ENCODE peak calls at places on chromosome 21, in ten cellular contexts. M is heart left ventricle, I is AG08395, E is T1000, P is activated T-cell treated with anti-CD3 and anti-CD28 coated beads for 1 hour, V is WTC11, X is fibroblast of the aortic adventitia, H is NCI-H1694 treated with DMSO at 0.1 percent for 48 hours, J is NCI-H2107, T is A172. A is an unnamed sample.

GRCh38 chr21:29449306-29449940 is 150.7 kb downstream of the BACH1 start:
- DNase-seq in T (no peak), J (no peak), P (no peak), I (no peak), H (no peak), V (no peak), M (no peak), X (no peak), E (no peak), A (no peak)

GRCh38 chr21:31917108-31917507 is 44.3 kb downstream of the HUNK start:
- DNase-seq in V (no peak), J (no peak), I (no peak), X (no peak), E (no peak), P (no peak), H (no peak), M (no peak), T (no peak), A (no peak)

GRCh38 chr21:34598931-34599400 is 15.9 kb downstream of the RCAN1 start:
- DNase-seq in E (peak), P (no peak), H (no peak), V (no peak), X (no peak), I (no peak), T (peak), J (no peak), M (no peak), A (no peak)

GRCh38 chr21:44891631-44892031 is 18.1 kb upstream of the PTTG1IP start:
- DNase-seq in E (no peak), J (no peak), I (no peak), H (no peak), P (no peak), V (no peak), T (no peak), M (peak), X (no peak), A (no peak)

GRCh38 chr21:17931080-17931479 is 111.9 kb upstream of the C21orf91 start:
- DNase-seq in I (no peak), T (peak), J (no peak), M (no peak), E (no peak), X (no peak), H (peak), P (no peak), V (no peak), A (no peak)

GRCh38 chr21:43634618-43635017 is 24.7 kb downstream of the HSF2BP start:
- DNase-seq in E (no peak), P (no peak), I (peak), M (no peak), H (no peak), J (no peak), X (no peak), T (peak), V (no peak), A (no peak)

GRCh38 chr21:46021978-46022544 is 40.5 kb downstream of the COL6A1 start:
- DNase-seq in J (no peak), H (no peak), T (no peak), X (peak), P (no peak), V (no peak), I (peak), E (no peak), M (peak), A (no peak)

GRCh38 chr21:22056904-22057303 is 1058.7 kb downstream of the NCAM2 start:
- DNase-seq in E (no peak), J (no peak), V (no peak), M (no peak), P (no peak), T (no peak), H (no peak), X (no peak), I (no peak), A (no peak)

GRCh38 chr21:36945496-36946138 is 20.9 kb downstream of the HLCS start:
- DNase-seq in P (no peak), V (no peak), J (no peak), M (no peak), H (no peak), I (no peak), E (no peak), T (no peak), X (peak), A (no peak)

GRCh38 chr21:36306872-36307534 is 13.0 kb upstream of the MORC3 start:
- DNase-seq in V (no peak), X (no peak), M (no peak), J (no peak), H (no peak), I (no peak), P (no peak), T (no peak), E (no peak), A (no peak)

GRCh38 chr21:36881223-36881622 is 85.2 kb downstream of the HLCS start:
- DNase-seq in H (no peak), P (no peak), I (no peak), E (no peak), X (no peak), T (no peak), J (no peak), M (no peak), V (no peak), A (no peak)

GRCh38 chr21:44758141-44758561 is 43.5 kb downstream of the UBE2G2 start:
- DNase-seq in I (no peak), X (no peak), E (no peak), T (no peak), M (no peak), P (no peak), V (peak), J (no peak), H (no peak), A (no peak)

GRCh38 chr21:27526451-27526850 is 559.6 kb upstream of the ADAMTS5 start:
- DNase-seq in P (no peak), E (no peak), T (no peak), X (peak), M (peak), I (no peak), H (no peak), V (no peak), J (no peak), A (no peak)

GRCh38 chr21:31879251-31879650 is 6.4 kb downstream of the HUNK start:
- DNase-seq in T (no peak), M (no peak), X (no peak), E (no peak), J (no peak), H (no peak), I (no peak), V (no peak), P (no peak), A (no peak)

GRCh38 chr21:44734026-44734745 is 22.8 kb upstream of the TSPEAR start:
- DNase-seq in E (no peak), T (no peak), X (no peak), P (no peak), I (no peak), J (no peak), V (no peak), H (no peak), M (no peak), A (no peak)

GRCh38 chr21:45228171-45228641 is 59.5 kb downstream of the POFUT2 start:
- DNase-seq in M (no peak), P (peak), E (peak), J (no peak), I (peak), X (peak), H (no peak), V (no peak), T (peak), A (peak)

GRCh38 chr21:35578350-35578782 is 482.0 kb downstream of the SETD4 start:
- DNase-seq in I (peak), X (peak), J (no peak), T (peak), V (no peak), E (peak), P (no peak), M (no peak), H (no peak), A (no peak)

GRCh38 chr21:44914176-44914874 is 6.4 kb downstream of the ITGB2 start:
- DNase-seq in V (no peak), T (no peak), P (peak), M (peak), J (no peak), H (no peak), E (no peak), X (no peak), I (no peak), A (peak)

GRCh38 chr21:45848352-45848751 is 133.2 kb upstream of the COL6A1 start:
- DNase-seq in V (no peak), J (no peak), X (no peak), H (no peak), P (no peak), E (no peak), I (no peak), M (no peak), T (no peak), A (no peak)

GRCh38 chr21:25561668-25562641 is 45.3 kb downstream of the MRPL39 start:
- DNase-seq in M (peak), V (peak), J (no peak), T (peak), X (peak), I (peak), E (peak), P (peak), H (no peak), A (peak)

GRCh38 chr21:35189077-35189863 is 140.2 kb upstream of the RUNX1 start:
- DNase-seq in V (no peak), E (no peak), X (peak), H (no peak), M (no peak), P (no peak), T (peak), I (peak), J (no peak), A (no peak)

GRCh38 chr21:29718081-29718815 is 221.5 kb downstream of the GRIK1 start:
- DNase-seq in P (no peak), J (no peak), I (no peak), V (no peak), H (no peak), M (no peak), T (no peak), E (no peak), X (peak), A (no peak)

GRCh38 chr21:45506836-45507522 is 35.3 kb downstream of the SLC19A1 start:
- DNase-seq in T (no peak), J (no peak), E (no peak), P (no peak), V (no peak), H (no peak), X (no peak), I (no peak), M (peak), A (no peak)

GRCh38 chr21:35491920-35492678 is 443.0 kb upstream of the RUNX1 start:
- DNase-seq in V (no peak), P (no peak), X (no peak), H (no peak), I (no peak), M (no peak), E (no peak), J (no peak), T (no peak), A (no peak)

GRCh38 chr21:16420086-16420724 is 690.4 kb downstream of the USP25 start:
- DNase-seq in X (peak), I (peak), V (no peak), H (no peak), J (peak), T (peak), E (no peak), P (no peak), M (peak), A (no peak)

A was measured in activated T-helper 1 cell treated with Interleukin-2 at 50 U/mL for 16 hours.